ENCODE peak calls at places on chromosomes 1 and 21, in nine cellular contexts. R is skeletal muscle cell; W is stimulated activated CD4-positive, alpha-beta T cell treated with anti-CD3 and anti-CD28 coated beads, Interleukin-1b, Interleukin-23, amount 100 ng/mL, for 4 hours; G is glutamatergic neuron; F is H7; K is kidney tubule cell; O is heart right ventricle; Q is mesothelial cell of epicardium; I is HS-5. J is an unnamed sample.
A peak's percentile ranks its signal among the peaks of the same experiment; 100 is the strongest.

GRCh38 chr1:47431534-47431933 is 6.3 kb upstream of the FOXD2 start:
- DNase-seq in R (peak; percentile 53), W (no peak), G (no peak), F (peak; percentile 28), K (peak; percentile 29), O (no peak), Q (no peak), I (no peak), J (peak; percentile 40)

GRCh38 chr1:59718064-59718988 is 96.4 kb upstream of the HOOK1 start:
- DNase-seq in R (no peak), W (no peak), G (no peak), F (peak; percentile 13), K (no peak), O (no peak), Q (no peak), I (no peak), J (no peak)

GRCh38 chr1:35364732-35365131 is 96.2 kb downstream of the ZMYM4 start:
- DNase-seq in R (no peak), W (no peak), G (no peak), F (no peak), K (no peak), O (no peak), Q (no peak), I (no peak), J (no peak)

GRCh38 chr1:43305461-43305860 is 4.7 kb downstream of the TIE1 start:
- DNase-seq in R (no peak), W (no peak), G (no peak), F (no peak), K (no peak), O (no peak), Q (no peak), I (no peak), J (no peak)

GRCh38 chr1:110155878-110156522 is 5.7 kb downstream of the SLC6A17 start:
- DNase-seq in R (peak; percentile 25), W (peak; percentile 13), G (no peak), F (peak; percentile 88), K (peak; percentile 55), O (peak; percentile 55), Q (peak; percentile 81), I (no peak), J (peak; percentile 42)

GRCh38 chr1:22780696-22781095 is 70.1 kb downstream of the EPHB2 start:
- DNase-seq in R (no peak), W (no peak), G (peak; percentile 57), F (peak; percentile 98), K (peak; percentile 47), O (no peak), Q (no peak), I (no peak), J (no peak)

GRCh38 chr1:68231627-68232303 is 558 bp downstream of the WLS start:
- DNase-seq in R (peak; percentile 48), W (no peak), G (no peak), F (peak; percentile 75), K (peak; percentile 62), O (peak; percentile 66), Q (peak; percentile 20), I (peak; percentile 24), J (no peak)

GRCh38 chr1:36149973-36150295 is 648 bp upstream of the TRAPPC3 start:
- DNase-seq in R (no peak), W (no peak), G (no peak), F (no peak), K (no peak), O (no peak), Q (no peak), I (no peak), J (no peak)

GRCh38 chr1:55611123-55611522 is 396.0 kb upstream of the USP24 start:
- DNase-seq in R (peak; percentile 22), W (no peak), G (no peak), F (no peak), K (no peak), O (no peak), Q (no peak), I (no peak), J (no peak)

GRCh38 chr1:97144527-97144926 is 422.9 kb downstream of the PTBP2 start:
- DNase-seq in R (peak; percentile 41), W (no peak), G (no peak), F (no peak), K (peak; percentile 87), O (no peak), Q (no peak), I (peak; percentile 49), J (peak; percentile 49)

GRCh38 chr21:41970099-41970391 is 16.2 kb upstream of the C2CD2 start:
- DNase-seq in R (no peak), W (no peak), G (no peak), F (no peak), K (no peak), O (no peak), Q (no peak), I (no peak), J (no peak)

GRCh38 chr1:81340258-81340657 is 460.5 kb upstream of the ADGRL2 start:
- DNase-seq in R (no peak), W (no peak), G (no peak), F (no peak), K (no peak), O (no peak), Q (no peak), I (no peak), J (no peak)

GRCh38 chr1:66395202-66396061 is 138.5 kb upstream of the SGIP1 start:
- DNase-seq in R (no peak), W (no peak), G (no peak), F (no peak), K (no peak), O (no peak), Q (no peak), I (no peak), J (no peak)

GRCh38 chr1:25991937-25992688 is 5.8 kb downstream of the PAFAH2 start:
- DNase-seq in R (no peak), W (no peak), G (no peak), F (no peak), K (peak; percentile 52), O (no peak), Q (no peak), I (peak; percentile 44), J (peak; percentile 20)

GRCh38 chr1:207781312-207781711 is 29.5 kb downstream of the CD46 start:
- DNase-seq in R (no peak), W (no peak), G (no peak), F (no peak), K (no peak), O (no peak), Q (no peak), I (no peak), J (no peak)

GRCh38 chr1:143698016-143698415 is 273.8 kb downstream of the FAM72C start:
- DNase-seq in R (no peak), W (no peak), G (peak; percentile 67), F (peak; percentile 78), K (peak; percentile 66), O (peak; percentile 5), Q (no peak), I (no peak), J (no peak)

GRCh38 chr1:185804206-185804605 is 70.0 kb downstream of the HMCN1 start:
- DNase-seq in R (no peak), W (no peak), G (no peak), F (no peak), K (peak; percentile 60), O (no peak), Q (no peak), I (no peak), J (peak; percentile 14)

GRCh38 chr1:19484793-19485361 is 462 bp downstream of the CAPZB start:
- DNase-seq in R (no peak), W (no peak), G (peak; percentile 73), F (no peak), K (peak; percentile 30), O (no peak), Q (no peak), I (no peak), J (no peak)

GRCh38 chr1:56095924-56096655 is 483.3 kb downstream of the PLPP3 start:
- DNase-seq in R (peak; percentile 92), W (no peak), G (no peak), F (no peak), K (peak; percentile 60), O (no peak), Q (no peak), I (peak; percentile 74), J (no peak)

J was measured in foreskin keratinocyte.